ENCODE peak calls at places on chromosomes 5 and 9, in seven cellular contexts. I is MM.1S, M is RWPE1, Y is brain microvascular endothelial cell, V is nephron progenitor cell, R is Peyer's patch, Z is upper lobe of right lung. J is an unnamed sample.

GRCh38 chr5:172637122-172637580 is 3.9 kb upstream of the NEURL1B start:
- DNase-seq in Z (no peak), M (peak), Y (no peak), V (no peak), I (no peak), R (peak), J (no peak)

GRCh38 chr5:26563979-26564378 is 474.4 kb downstream of the CDH9 start:
- DNase-seq in Z (no peak), M (no peak), V (no peak), R (no peak), I (no peak), Y (no peak), J (no peak)

GRCh38 chr9:136926154-136926704 is 18.3 kb downstream of the FBXW5 start:
- DNase-seq in Y (peak), V (no peak), I (no peak), Z (peak), R (no peak), M (no peak), J (no peak)

GRCh38 chr5:997001-997474 is 11.6 kb upstream of the NKD2 start:
- DNase-seq in I (peak), Z (peak), Y (no peak), V (no peak), R (peak), M (no peak), J (no peak)

GRCh38 chr9:122220673-122221222 is 8.0 kb downstream of the LHX6 start:
- DNase-seq in Z (no peak), M (no peak), V (no peak), Y (no peak), R (no peak), I (no peak), J (no peak)

GRCh38 chr5:119031905-119032304 is 39.0 kb upstream of the DMXL1 start:
- DNase-seq in R (no peak), Z (no peak), Y (peak), I (no peak), V (no peak), M (no peak), J (no peak)

GRCh38 chr5:181129601-181130000 is 1.4 kb downstream of the OR2V1 start:
- DNase-seq in Z (no peak), M (no peak), V (no peak), I (no peak), R (no peak), Y (no peak), J (no peak)

GRCh38 chr5:178997191-178997590 is 2.1 kb upstream of the GRM6 start:
- DNase-seq in M (no peak), R (no peak), I (no peak), Z (no peak), Y (no peak), V (no peak), J (peak)

GRCh38 chr9:114117996-114118830 is 19.1 kb upstream of the KIF12 start:
- DNase-seq in Z (peak), R (no peak), Y (no peak), I (no peak), M (no peak), V (peak), J (no peak)

GRCh38 chr9:109035684-109036423 is 22.6 kb upstream of the CTNNAL1 start:
- DNase-seq in R (no peak), I (no peak), V (no peak), M (peak), Y (peak), Z (no peak), J (no peak)

GRCh38 chr9:4077499-4078102 is 222.3 kb downstream of the GLIS3 start:
- DNase-seq in Z (peak), Y (peak), R (peak), I (peak), V (peak), M (peak), J (peak)

GRCh38 chr5:127206320-127207113 is 84.1 kb upstream of the MEGF10 start:
- DNase-seq in M (peak), I (no peak), R (no peak), Z (no peak), V (no peak), Y (peak), J (no peak)

GRCh38 chr5:93421987-93422391 is 159.0 kb downstream of the NR2F1-AS1 start:
- DNase-seq in I (no peak), M (no peak), Y (no peak), Z (no peak), V (no peak), R (no peak), J (no peak)

GRCh38 chr9:129270205-129270604 is 92.1 kb upstream of the IER5L start:
- DNase-seq in I (peak), R (peak), M (no peak), Y (no peak), V (no peak), Z (no peak), J (no peak)

GRCh38 chr9:6495484-6495883 is 82.5 kb downstream of the UHRF2 start:
- DNase-seq in M (no peak), V (no peak), Z (no peak), Y (no peak), I (no peak), R (no peak), J (no peak)

GRCh38 chr9:129919836-129920235 is 84.6 kb downstream of the USP20 start:
- DNase-seq in M (no peak), R (no peak), Y (no peak), V (no peak), I (no peak), Z (no peak), J (no peak)

GRCh38 chr5:160271396-160271795 is 41.0 kb downstream of the CCNJL start:
- DNase-seq in R (no peak), Z (no peak), V (peak), Y (no peak), I (no peak), M (no peak), J (no peak)

GRCh38 chr5:167489202-167489601 is 802.2 kb upstream of the WWC1 start:
- DNase-seq in V (no peak), I (no peak), R (no peak), M (no peak), Y (peak), Z (no peak), J (no peak)

GRCh38 chr9:110545705-110546104 is 33.8 kb downstream of the SVEP1 start:
- DNase-seq in I (no peak), Y (peak), Z (no peak), M (no peak), R (no peak), V (no peak), J (no peak)

GRCh38 chr5:31449175-31449574 is 82.7 kb downstream of the DROSHA start:
- DNase-seq in M (no peak), Y (peak), I (no peak), Z (no peak), V (no peak), R (no peak), J (no peak)

GRCh38 chr9:128877852-128878251 is 3.9 kb downstream of the KYAT1 start:
- DNase-seq in R (no peak), M (no peak), V (no peak), Z (no peak), I (no peak), Y (no peak), J (no peak)

GRCh38 chr5:134100283-134101011 is 14.0 kb upstream of the TCF7 start:
- DNase-seq in I (peak), V (no peak), R (no peak), M (peak), Y (peak), Z (no peak), J (no peak)

GRCh38 chr5:26482076-26482816 is 556.1 kb downstream of the CDH9 start:
- DNase-seq in Z (no peak), M (no peak), V (no peak), I (peak), Y (no peak), R (no peak), J (no peak)

GRCh38 chr5:142908659-142909058 is 138.5 kb downstream of the ARHGAP26 start:
- DNase-seq in Z (no peak), Y (no peak), I (no peak), M (no peak), R (no peak), V (no peak), J (no peak)

GRCh38 chr5:136212252-136212721 is 19.3 kb upstream of the SMIM32 start:
- DNase-seq in R (peak), Z (peak), I (peak), Y (no peak), M (peak), V (peak), J (no peak)

GRCh38 chr5:140295414-140295813 is 7.5 kb downstream of the PFDN1 start:
- DNase-seq in Z (no peak), R (no peak), Y (peak), M (peak), I (peak), V (no peak), J (peak)

GRCh38 chr9:132209263-132209662 is 47.4 kb downstream of the NTNG2 start:
- DNase-seq in M (no peak), Z (no peak), R (no peak), V (no peak), Y (no peak), I (no peak), J (no peak)

GRCh38 chr5:8580298-8580697 is 711.4 kb downstream of the MTRR start:
- DNase-seq in Y (no peak), M (no peak), I (no peak), R (no peak), V (no peak), Z (no peak), J (no peak)

GRCh38 chr5:8577792-8578191 is 708.8 kb downstream of the MTRR start:
- DNase-seq in Y (no peak), R (no peak), V (no peak), I (no peak), M (no peak), Z (no peak), J (no peak)

GRCh38 chr5:8581047-8581446 is 712.1 kb downstream of the MTRR start:
- DNase-seq in R (no peak), M (no peak), I (no peak), Y (no peak), V (no peak), Z (no peak), J (no peak)

GRCh38 chr5:8570529-8570928 is 701.6 kb downstream of the MTRR start:
- DNase-seq in I (no peak), Y (no peak), V (no peak), R (no peak), Z (no peak), M (no peak), J (no peak)

GRCh38 chr5:8576178-8576577 is 707.2 kb downstream of the MTRR start:
- DNase-seq in V (no peak), Z (no peak), M (no peak), I (no peak), R (no peak), Y (no peak), J (no peak)
- TF ChIP-seq CTCF in V (no peak), Z (no peak), M (no peak), I (no peak), R (no peak), Y (no peak), J (no peak)

GRCh38 chr5:74935752-74936091 is 69.5 kb upstream of the FAM169A start:
- DNase-seq in V (no peak), Z (no peak), R (no peak), I (no peak), Y (no peak), M (no peak), J (no peak)

GRCh38 chr5:74938250-74938649 is 72.1 kb upstream of the FAM169A start:
- DNase-seq in R (no peak), Y (no peak), I (no peak), M (no peak), V (no peak), Z (no peak), J (no peak)

GRCh38 chr5:74940782-74941363 is 74.7 kb upstream of the FAM169A start:
- DNase-seq in Z (no peak), Y (no peak), M (no peak), I (no peak), V (no peak), R (no peak), J (no peak)

DNA sequence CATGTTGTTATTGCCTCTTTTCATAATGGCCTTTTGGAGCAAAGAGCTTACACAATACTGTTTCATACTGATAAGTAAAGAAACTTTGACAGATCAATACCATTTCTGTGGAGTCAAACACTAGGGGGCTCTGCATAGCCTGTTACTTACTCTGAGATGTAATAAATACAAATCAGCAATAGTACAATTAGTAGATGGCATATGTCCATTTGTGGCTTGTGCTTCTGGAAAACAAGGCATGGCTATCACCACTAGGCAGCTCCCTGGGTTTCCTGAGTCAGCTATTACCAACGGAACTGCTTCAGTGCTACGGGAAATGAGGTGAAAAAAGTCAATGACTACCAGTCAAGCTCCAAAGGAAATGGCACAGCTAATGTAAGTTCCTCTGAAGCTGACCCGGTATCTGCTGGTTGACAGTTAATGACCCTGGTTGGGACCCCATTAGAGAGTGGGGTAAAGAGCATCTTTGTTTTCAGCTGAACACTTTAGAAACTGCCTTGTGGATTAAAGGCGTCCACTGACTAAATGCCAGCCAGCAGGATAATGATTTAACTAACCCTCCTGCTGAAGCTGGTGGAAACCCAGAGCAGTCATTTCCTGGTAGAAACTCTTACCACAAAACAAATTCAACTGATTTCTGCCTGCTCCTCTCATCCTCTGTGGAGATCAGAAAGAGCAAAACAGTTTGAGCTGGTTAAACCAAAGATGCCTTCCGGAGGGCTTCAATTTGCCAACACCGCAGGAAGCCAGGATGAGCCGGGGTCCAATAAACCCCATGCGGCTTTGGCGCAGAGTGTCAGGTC is 69.0 kb upstream of the FAM169A start:
- DNase-seq in V (no peak), R (no peak), I (no peak), Z (no peak), Y (peak), M (no peak), J (no peak)
- TF ChIP-seq CTCF in V (no peak), R (no peak), I (peak), Z (peak), Y (peak), M (peak), J (peak)

GRCh38 chr9:37412431-37413151 is 9.9 kb upstream of the GRHPR start:
- DNase-seq in M (peak), Z (no peak), I (no peak), Y (no peak), R (no peak), V (no peak), J (no peak)

GRCh38 chr9:37414503-37414943 is 8.0 kb upstream of the GRHPR start:
- DNase-seq in Z (no peak), M (no peak), V (no peak), I (no peak), R (no peak), Y (no peak), J (no peak)

GRCh38 chr9:37417252-37417803 is 5.2 kb upstream of the GRHPR start:
- DNase-seq in V (no peak), R (no peak), Y (no peak), M (no peak), Z (no peak), I (no peak), J (no peak)

GRCh38 chr9:37413311-37413710 is 9.2 kb upstream of the GRHPR start:
- DNase-seq in I (no peak), Y (no peak), R (no peak), V (no peak), Z (no peak), M (no peak), J (no peak)

DNA sequence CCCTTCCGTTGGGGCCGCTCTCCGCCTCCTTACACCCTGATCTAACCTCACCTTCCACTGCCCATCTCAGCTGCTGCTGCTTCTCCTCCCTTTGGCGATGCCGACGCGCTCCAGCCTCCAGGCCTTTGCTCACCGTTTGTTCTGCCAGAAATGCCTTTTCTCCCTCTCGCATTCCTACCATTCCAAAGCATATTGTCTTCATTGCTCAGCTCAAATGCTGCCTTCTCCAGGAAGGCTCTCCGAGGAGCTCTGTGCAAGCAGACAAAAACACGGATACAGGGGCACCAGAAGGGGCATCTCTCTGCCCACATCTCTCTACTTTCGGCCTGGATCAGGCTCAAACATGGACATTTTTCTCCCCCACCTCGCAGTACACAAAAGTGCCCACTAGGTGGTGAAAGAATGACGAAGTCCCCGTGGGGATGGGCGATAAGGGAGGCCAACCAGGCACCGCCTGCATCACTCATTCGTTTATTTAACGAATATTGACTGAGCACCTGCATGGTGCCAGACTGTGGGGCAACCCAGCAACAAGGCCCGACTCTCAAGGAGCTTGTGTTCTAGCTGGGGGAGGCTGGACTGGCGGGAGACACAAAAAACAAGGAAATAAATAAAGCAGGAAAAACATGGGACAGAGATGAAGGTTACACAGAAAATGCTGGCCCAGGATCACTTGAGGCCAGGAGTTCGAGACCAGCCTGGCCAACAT is 7.3 kb upstream of the GRHPR start:
- DNase-seq in Y (peak), R (peak), I (peak), M (peak), Z (peak), V (peak), J (peak)
- TF ChIP-seq CTCF in Y (peak), R (peak), I (peak), M (peak), Z (peak), V (peak), J (peak)

GRCh38 chr5:141528401-141528984 is 39.6 kb downstream of the PCDHGC5 start:
- DNase-seq in Z (no peak), Y (no peak), V (no peak), I (no peak), R (no peak), M (no peak), J (peak)

GRCh38 chr5:141529873-141530272 is 41.0 kb downstream of the PCDHGC5 start:
- DNase-seq in M (no peak), I (no peak), V (no peak), R (no peak), Z (no peak), Y (no peak), J (no peak)

GRCh38 chr5:141525659-141526058 is 36.8 kb downstream of the PCDHGC5 start:
- DNase-seq in Z (no peak), M (no peak), Y (no peak), R (no peak), I (no peak), V (no peak), J (peak)

GRCh38 chr5:141532726-141533125 is 43.8 kb downstream of the PCDHGC5 start:
- DNase-seq in V (no peak), Y (no peak), R (no peak), Z (no peak), I (no peak), M (no peak), J (no peak)

GRCh38 chr5:141529002-141529401 is 40.1 kb downstream of the PCDHGC5 start:
- DNase-seq in M (no peak), Z (no peak), V (no peak), I (no peak), R (no peak), Y (peak), J (no peak)
- TF ChIP-seq CTCF in M (no peak), Z (no peak), V (no peak), I (no peak), R (no peak), Y (no peak), J (no peak)

GRCh38 chr5:77630246-77631165 is 8.0 kb downstream of the OTP start:
- DNase-seq in R (peak), I (peak), Z (peak), Y (no peak), M (peak), V (peak), J (no peak)
- TF ChIP-seq CTCF in R (no peak), I (peak), Z (no peak), Y (peak), M (peak), V (no peak), J (no peak)

J was measured in osteocyte.